ENCODE peak calls at places on chromosomes 12 and 14, in five cellular contexts. T is psoas muscle, A is fibroblast of pulmonary artery, K is HFFc6, L is brain microvascular endothelial cell. S is an unnamed sample.

GRCh38 chr12:63301311-63301710 is 150.3 kb upstream of the AVPR1A start:
- DNase-seq in T (no peak), A (no peak), K (peak; percentile 19), L (peak; percentile 36), S (no peak)

GRCh38 chr14:52355016-52355430 is 40.9 kb downstream of the PTGER2 start:
- DNase-seq in T (no peak), A (peak; percentile 96), K (peak; percentile 92), L (peak; percentile 79), S (peak; percentile 85)

GRCh38 chr12:118237908-118238307 is 102.0 kb downstream of the PEBP1 start:
- DNase-seq in T (no peak), A (peak; percentile 21), K (peak; percentile 48), L (peak; percentile 67), S (no peak)

GRCh38 chr14:73311710-73312035 is 74.4 kb downstream of the PAPLN start:
- DNase-seq in T (no peak), A (peak; percentile 18), K (no peak), L (no peak), S (no peak)

GRCh38 chr14:104514156-104514848 is 65.3 kb upstream of the C14orf180 start:
- DNase-seq in T (no peak), A (no peak), K (no peak), L (no peak), S (no peak)

GRCh38 chr12:26032719-26033241 is 74.3 kb downstream of the RASSF8 start:
- DNase-seq in T (no peak), A (peak; percentile 29), K (no peak), L (no peak), S (no peak)

GRCh38 chr12:11795910-11796459 is 146.5 kb downstream of the ETV6 start:
- DNase-seq in T (no peak), A (peak; percentile 82), K (peak; percentile 72), L (peak; percentile 82), S (peak; percentile 75)

GRCh38 chr14:90587252-90587910 is 190.6 kb downstream of the CALM1 start:
- DNase-seq in T (no peak), A (no peak), K (no peak), L (no peak), S (no peak)

GRCh38 chr14:53432378-53432802 is 279.3 kb upstream of the DDHD1 start:
- DNase-seq in T (no peak), A (peak; percentile 55), K (peak; percentile 35), L (peak; percentile 6), S (no peak)

GRCh38 chr12:97181571-97182265 is 274.7 kb downstream of the NEDD1 start:
- DNase-seq in T (no peak), A (no peak), K (no peak), L (no peak), S (no peak)

GRCh38 chr14:23512156-23512555 is 39.4 kb downstream of the ZFHX2 start:
- DNase-seq in T (no peak), A (no peak), K (no peak), L (no peak), S (no peak)

GRCh38 chr14:73452341-73453191 is 5.8 kb downstream of the NUMB start:
- DNase-seq in T (no peak), A (peak; percentile 97), K (peak; percentile 75), L (peak; percentile 83), S (no peak)

GRCh38 chr14:68111733-68112270 is 292.2 kb downstream of the RAD51B start:
- DNase-seq in T (no peak), A (no peak), K (no peak), L (no peak), S (no peak)

GRCh38 chr12:12561305-12562015 is 1.2 kb downstream of the DUSP16 start:
- DNase-seq in T (peak; percentile 73), A (peak; percentile 59), K (peak; percentile 41), L (peak; percentile 29), S (no peak)

GRCh38 chr14:69291891-69292586 is 32.1 kb downstream of the GALNT16 start:
- DNase-seq in T (no peak), A (no peak), K (no peak), L (no peak), S (no peak)

GRCh38 chr14:75295061-75295461 is 16.4 kb downstream of the FOS start:
- DNase-seq in T (peak; percentile 65), A (peak; percentile 85), K (peak; percentile 74), L (peak; percentile 78), S (peak; percentile 88)

GRCh38 chr14:52029881-52030280 is 39.0 kb downstream of the NID2 start:
- DNase-seq in T (no peak), A (peak; percentile 71), K (no peak), L (no peak), S (no peak)

GRCh38 chr12:100959481-100959880 is 164.9 kb downstream of the ANO4 start:
- DNase-seq in T (no peak), A (peak; percentile 82), K (no peak), L (peak; percentile 22), S (no peak)

GRCh38 chr12:77720258-77720657 is 110.4 kb upstream of the NAV3 start:
- DNase-seq in T (no peak), A (peak; percentile 9), K (peak; percentile 21), L (no peak), S (no peak)

GRCh38 chr12:102685172-102685571 is 204.8 kb upstream of the IGF1 start:
- DNase-seq in T (no peak), A (no peak), K (no peak), L (no peak), S (no peak)

GRCh38 chr14:64708148-64709004 is 4.2 kb downstream of the PLEKHG3 start:
- DNase-seq in T (no peak), A (no peak), K (no peak), L (no peak), S (no peak)

GRCh38 chr12:101238806-101239329 is 28.8 kb upstream of the SLC5A8 start:
- DNase-seq in T (no peak), A (no peak), K (no peak), L (no peak), S (no peak)

GRCh38 chr14:69484444-69485113 is at the start of gene PLEKHD1:
- DNase-seq in T (peak; percentile 35), A (no peak), K (no peak), L (no peak), S (no peak)

GRCh38 chr14:26255213-26255612 is 342.6 kb downstream of the NOVA1 start:
- DNase-seq in T (no peak), A (peak; percentile 71), K (peak; percentile 0), L (no peak), S (no peak)

GRCh38 chr14:103541494-103541943 is 12.5 kb downstream of the TRMT61A start:
- DNase-seq in T (peak; percentile 17), A (no peak), K (no peak), L (no peak), S (no peak)

GRCh38 chr12:54026640-54027441 is 1.4 kb upstream of the HOXC6 start:
- DNase-seq in T (no peak), A (no peak), K (no peak), L (no peak), S (no peak)

GRCh38 chr12:112528521-112528920 is 109.8 kb downstream of the PTPN11 start:
- DNase-seq in T (no peak), A (no peak), K (no peak), L (no peak), S (no peak)

GRCh38 chr12:120090626-120091295 is 25.8 kb downstream of the RAB35 start:
- DNase-seq in T (no peak), A (no peak), K (no peak), L (no peak), S (no peak)
- TF ChIP-seq CTCF in T (no peak), A (no peak), K (no peak), L (no peak), S (no peak)

DNA sequence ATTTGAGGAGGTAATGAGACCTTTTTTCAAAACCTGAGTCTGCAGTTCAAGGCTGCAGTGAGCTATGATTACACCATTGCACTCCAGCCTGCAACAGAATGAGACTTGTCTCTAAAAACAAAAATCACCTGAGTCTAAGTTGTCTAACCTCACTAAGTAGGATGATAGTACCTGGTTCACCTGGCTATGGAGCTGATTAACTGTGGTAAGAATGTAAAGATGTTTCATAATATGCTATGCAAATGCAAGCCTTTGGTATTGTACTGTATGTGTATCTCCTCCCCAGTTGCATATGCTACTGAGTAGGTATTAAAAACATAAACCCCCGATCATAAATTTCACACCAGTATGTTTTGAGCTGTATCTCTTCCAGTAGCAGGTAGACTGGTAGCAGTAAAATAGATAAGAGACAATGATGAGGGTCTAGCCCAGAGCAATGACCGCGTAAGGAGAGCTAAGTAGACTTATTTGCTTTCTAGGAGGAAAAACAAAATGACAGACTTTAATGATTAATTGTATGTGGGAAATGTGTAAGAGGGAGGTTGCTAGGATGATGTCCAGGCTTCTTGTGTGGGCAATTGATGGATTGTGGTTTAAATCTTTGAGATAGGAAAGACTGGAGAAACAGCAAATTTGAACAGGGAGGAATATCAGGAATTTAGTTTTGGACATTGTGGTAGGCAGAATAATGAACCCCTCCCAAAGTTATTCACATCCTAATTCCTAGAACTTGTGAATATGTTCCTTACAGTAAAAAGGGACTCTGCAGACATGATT is 41.6 kb upstream of the EGLN3 start:
- DNase-seq in T (no peak), A (no peak), K (no peak), L (no peak), S (no peak)
- TF ChIP-seq CTCF in T (no peak), A (no peak), K (no peak), L (no peak), S (no peak)

GRCh38 chr12:104653730-104654328 is 197.1 kb downstream of the CHST11 start:
- DNase-seq in T (no peak), A (no peak), K (no peak), L (no peak), S (no peak)
- TF ChIP-seq CTCF in T (peak; percentile 17), A (peak; percentile 32), K (peak; percentile 74), L (peak; percentile 60), S (peak; percentile 49)

GRCh38 chr14:44374906-44375305 is 132.2 kb downstream of the FSCB start:
- DNase-seq in T (no peak), A (no peak), K (no peak), L (no peak), S (no peak)

GRCh38 chr14:44370727-44371126 is 136.4 kb downstream of the FSCB start:
- DNase-seq in T (no peak), A (no peak), K (no peak), L (no peak), S (no peak)

GRCh38 chr14:44372807-44373497 is 134.1 kb downstream of the FSCB start:
- DNase-seq in T (no peak), A (no peak), K (no peak), L (no peak), S (no peak)

GRCh38 chr14:44369401-44370123 is 137.5 kb downstream of the FSCB start:
- DNase-seq in T (no peak), A (no peak), K (no peak), L (no peak), S (no peak)
- TF ChIP-seq CTCF in T (no peak), A (no peak), K (no peak), L (no peak), S (peak; percentile 13)